ENCODE peak calls at places on chromosomes 13 and 19, in eight cellular contexts. One of them, this sample, is unnamed.

GRCh38 chr19:8135946-8136618 is 13.3 kb downstream of the FBN3 start:
- DNase-seq in body of pancreas: no peak
- DNase-seq in cardiac muscle cell: no peak
- DNase-seq in endothelial cell: no peak
- DNase-seq in activated T-cell treated with anti-CD3 and anti-CD28 coated beads, Interleukin-2, amount 50 U/mL, for 72 hours: no peak
- DNase-seq in neural progenitor cell: no peak
- DNase-seq in effector CD4-positive, alpha-beta T cell: no peak
- DNase-seq in WTC11: no peak
- DNase-seq in this sample: no peak

GRCh38 chr19:22602631-22603272 is 31.4 kb upstream of the ZNF492 start:
- DNase-seq in body of pancreas: no peak
- DNase-seq in cardiac muscle cell: no peak
- DNase-seq in endothelial cell: no peak
- DNase-seq in activated T-cell treated with anti-CD3 and anti-CD28 coated beads, Interleukin-2, amount 50 U/mL, for 72 hours: no peak
- DNase-seq in neural progenitor cell: no peak
- DNase-seq in effector CD4-positive, alpha-beta T cell: no peak
- DNase-seq in WTC11: no peak
- DNase-seq in this sample: no peak

GRCh38 chr13:103523853-103524252 is 457.6 kb upstream of the SLC10A2 start:
- DNase-seq in body of pancreas: no peak
- DNase-seq in cardiac muscle cell: no peak
- DNase-seq in endothelial cell: no peak
- DNase-seq in activated T-cell treated with anti-CD3 and anti-CD28 coated beads, Interleukin-2, amount 50 U/mL, for 72 hours: no peak
- DNase-seq in neural progenitor cell: peak
- DNase-seq in effector CD4-positive, alpha-beta T cell: no peak
- DNase-seq in WTC11: no peak
- DNase-seq in this sample: no peak

GRCh38 chr19:38289955-38290354 is 14.1 kb upstream of the C19orf33 start:
- DNase-seq in body of pancreas: no peak
- DNase-seq in cardiac muscle cell: no peak
- DNase-seq in endothelial cell: no peak
- DNase-seq in activated T-cell treated with anti-CD3 and anti-CD28 coated beads, Interleukin-2, amount 50 U/mL, for 72 hours: no peak
- DNase-seq in neural progenitor cell: no peak
- DNase-seq in effector CD4-positive, alpha-beta T cell: no peak
- DNase-seq in WTC11: no peak
- DNase-seq in this sample: no peak

GRCh38 chr13:30818323-30818960 is 83.1 kb downstream of the ALOX5AP start:
- DNase-seq in body of pancreas: no peak
- DNase-seq in cardiac muscle cell: peak
- DNase-seq in endothelial cell: no peak
- DNase-seq in activated T-cell treated with anti-CD3 and anti-CD28 coated beads, Interleukin-2, amount 50 U/mL, for 72 hours: no peak
- DNase-seq in neural progenitor cell: no peak
- DNase-seq in effector CD4-positive, alpha-beta T cell: no peak
- DNase-seq in WTC11: no peak
- DNase-seq in this sample: no peak

GRCh38 chr19:19653597-19654147 is 9.8 kb downstream of the ATP13A1 start:
- DNase-seq in body of pancreas: no peak
- DNase-seq in cardiac muscle cell: no peak
- DNase-seq in endothelial cell: no peak
- DNase-seq in activated T-cell treated with anti-CD3 and anti-CD28 coated beads, Interleukin-2, amount 50 U/mL, for 72 hours: no peak
- DNase-seq in neural progenitor cell: no peak
- DNase-seq in effector CD4-positive, alpha-beta T cell: no peak
- DNase-seq in WTC11: no peak
- DNase-seq in this sample: no peak

GRCh38 chr19:3159565-3159964 is 19.0 kb upstream of the S1PR4 start:
- DNase-seq in body of pancreas: no peak
- DNase-seq in cardiac muscle cell: no peak
- DNase-seq in endothelial cell: no peak
- DNase-seq in activated T-cell treated with anti-CD3 and anti-CD28 coated beads, Interleukin-2, amount 50 U/mL, for 72 hours: no peak
- DNase-seq in neural progenitor cell: no peak
- DNase-seq in effector CD4-positive, alpha-beta T cell: no peak
- DNase-seq in WTC11: no peak
- DNase-seq in this sample: no peak

GRCh38 chr13:42814868-42815267 is 33.5 kb downstream of the FAM216B start:
- DNase-seq in body of pancreas: no peak
- DNase-seq in cardiac muscle cell: peak
- DNase-seq in endothelial cell: no peak
- DNase-seq in activated T-cell treated with anti-CD3 and anti-CD28 coated beads, Interleukin-2, amount 50 U/mL, for 72 hours: no peak
- DNase-seq in neural progenitor cell: no peak
- DNase-seq in effector CD4-positive, alpha-beta T cell: no peak
- DNase-seq in WTC11: no peak
- DNase-seq in this sample: no peak

GRCh38 chr13:71820699-71821098 is 46.3 kb downstream of the DACH1 start:
- DNase-seq in body of pancreas: no peak
- DNase-seq in cardiac muscle cell: no peak
- DNase-seq in endothelial cell: no peak
- DNase-seq in activated T-cell treated with anti-CD3 and anti-CD28 coated beads, Interleukin-2, amount 50 U/mL, for 72 hours: no peak
- DNase-seq in neural progenitor cell: no peak
- DNase-seq in effector CD4-positive, alpha-beta T cell: no peak
- DNase-seq in WTC11: no peak
- DNase-seq in this sample: no peak

GRCh38 chr19:44278181-44278690 is 18.6 kb downstream of the ZNF233 start:
- DNase-seq in body of pancreas: no peak
- DNase-seq in cardiac muscle cell: no peak
- DNase-seq in endothelial cell: no peak
- DNase-seq in activated T-cell treated with anti-CD3 and anti-CD28 coated beads, Interleukin-2, amount 50 U/mL, for 72 hours: no peak
- DNase-seq in neural progenitor cell: no peak
- DNase-seq in effector CD4-positive, alpha-beta T cell: no peak
- DNase-seq in WTC11: no peak
- DNase-seq in this sample: no peak

GRCh38 chr19:18414504-18415176 is 4.6 kb upstream of the SSBP4 start:
- DNase-seq in body of pancreas: no peak
- DNase-seq in cardiac muscle cell: peak
- DNase-seq in endothelial cell: no peak
- DNase-seq in activated T-cell treated with anti-CD3 and anti-CD28 coated beads, Interleukin-2, amount 50 U/mL, for 72 hours: no peak
- DNase-seq in neural progenitor cell: peak
- DNase-seq in effector CD4-positive, alpha-beta T cell: no peak
- DNase-seq in WTC11: no peak
- DNase-seq in this sample: no peak

GRCh38 chr13:51910508-51910907 is 48.7 kb downstream of the CCDC70 start:
- DNase-seq in body of pancreas: no peak
- DNase-seq in cardiac muscle cell: no peak
- DNase-seq in endothelial cell: no peak
- DNase-seq in activated T-cell treated with anti-CD3 and anti-CD28 coated beads, Interleukin-2, amount 50 U/mL, for 72 hours: no peak
- DNase-seq in neural progenitor cell: no peak
- DNase-seq in effector CD4-positive, alpha-beta T cell: no peak
- DNase-seq in WTC11: no peak
- DNase-seq in this sample: no peak

GRCh38 chr13:33723772-33724435 is 94.0 kb upstream of the RFC3 start:
- DNase-seq in body of pancreas: peak
- DNase-seq in cardiac muscle cell: peak
- DNase-seq in endothelial cell: peak
- DNase-seq in activated T-cell treated with anti-CD3 and anti-CD28 coated beads, Interleukin-2, amount 50 U/mL, for 72 hours: peak
- DNase-seq in neural progenitor cell: peak
- DNase-seq in effector CD4-positive, alpha-beta T cell: peak
- DNase-seq in WTC11: peak
- DNase-seq in this sample: peak

GRCh38 chr13:66657165-66657895 is 572.8 kb downstream of the PCDH9 start:
- DNase-seq in body of pancreas: peak
- DNase-seq in cardiac muscle cell: peak
- DNase-seq in endothelial cell: no peak
- DNase-seq in activated T-cell treated with anti-CD3 and anti-CD28 coated beads, Interleukin-2, amount 50 U/mL, for 72 hours: no peak
- DNase-seq in neural progenitor cell: peak
- DNase-seq in effector CD4-positive, alpha-beta T cell: no peak
- DNase-seq in WTC11: no peak
- DNase-seq in this sample: no peak

GRCh38 chr19:18112989-18113478 is 15.5 kb downstream of the MAST3 start:
- DNase-seq in body of pancreas: peak
- DNase-seq in cardiac muscle cell: peak
- DNase-seq in endothelial cell: peak
- DNase-seq in activated T-cell treated with anti-CD3 and anti-CD28 coated beads, Interleukin-2, amount 50 U/mL, for 72 hours: peak
- DNase-seq in neural progenitor cell: peak
- DNase-seq in effector CD4-positive, alpha-beta T cell: peak
- DNase-seq in WTC11: peak
- DNase-seq in this sample: peak

GRCh38 chr13:72963762-72964161 is 95.0 kb upstream of the KLF5 start:
- DNase-seq in body of pancreas: no peak
- DNase-seq in cardiac muscle cell: no peak
- DNase-seq in endothelial cell: no peak
- DNase-seq in activated T-cell treated with anti-CD3 and anti-CD28 coated beads, Interleukin-2, amount 50 U/mL, for 72 hours: no peak
- DNase-seq in neural progenitor cell: no peak
- DNase-seq in effector CD4-positive, alpha-beta T cell: no peak
- DNase-seq in WTC11: no peak
- DNase-seq in this sample: no peak

GRCh38 chr13:112469071-112469745 is 93.1 kb downstream of the SPACA7 start:
- DNase-seq in body of pancreas: no peak
- DNase-seq in cardiac muscle cell: no peak
- DNase-seq in endothelial cell: no peak
- DNase-seq in activated T-cell treated with anti-CD3 and anti-CD28 coated beads, Interleukin-2, amount 50 U/mL, for 72 hours: no peak
- DNase-seq in neural progenitor cell: no peak
- DNase-seq in effector CD4-positive, alpha-beta T cell: no peak
- DNase-seq in WTC11: no peak
- DNase-seq in this sample: no peak

GRCh38 chr13:40221131-40221459 is 445.3 kb downstream of the FOXO1 start:
- DNase-seq in body of pancreas: no peak
- DNase-seq in cardiac muscle cell: no peak
- DNase-seq in endothelial cell: no peak
- DNase-seq in activated T-cell treated with anti-CD3 and anti-CD28 coated beads, Interleukin-2, amount 50 U/mL, for 72 hours: no peak
- DNase-seq in neural progenitor cell: no peak
- DNase-seq in effector CD4-positive, alpha-beta T cell: no peak
- DNase-seq in WTC11: no peak
- DNase-seq in this sample: no peak

GRCh38 chr19:1265611-1266115 is 3.5 kb upstream of the CIRBP start:
- DNase-seq in body of pancreas: no peak
- DNase-seq in cardiac muscle cell: peak
- DNase-seq in endothelial cell: no peak
- DNase-seq in activated T-cell treated with anti-CD3 and anti-CD28 coated beads, Interleukin-2, amount 50 U/mL, for 72 hours: peak
- DNase-seq in neural progenitor cell: no peak
- DNase-seq in effector CD4-positive, alpha-beta T cell: no peak
- DNase-seq in WTC11: no peak
- DNase-seq in this sample: no peak

GRCh38 chr19:2014731-2015610 is 543 bp downstream of the BTBD2 start:
- DNase-seq in body of pancreas: no peak
- DNase-seq in cardiac muscle cell: peak
- DNase-seq in endothelial cell: no peak
- DNase-seq in activated T-cell treated with anti-CD3 and anti-CD28 coated beads, Interleukin-2, amount 50 U/mL, for 72 hours: peak
- DNase-seq in neural progenitor cell: peak
- DNase-seq in effector CD4-positive, alpha-beta T cell: no peak
- DNase-seq in WTC11: peak
- DNase-seq in this sample: peak

GRCh38 chr19:21891086-21891485 is 55.1 kb upstream of the ZNF43 start:
- DNase-seq in body of pancreas: no peak
- DNase-seq in cardiac muscle cell: no peak
- DNase-seq in endothelial cell: no peak
- DNase-seq in activated T-cell treated with anti-CD3 and anti-CD28 coated beads, Interleukin-2, amount 50 U/mL, for 72 hours: no peak
- DNase-seq in neural progenitor cell: no peak
- DNase-seq in effector CD4-positive, alpha-beta T cell: no peak
- DNase-seq in WTC11: no peak
- DNase-seq in this sample: no peak

GRCh38 chr13:77040835-77041234 is 13.9 kb upstream of the FBXL3 start:
- DNase-seq in body of pancreas: no peak
- DNase-seq in cardiac muscle cell: no peak
- DNase-seq in endothelial cell: no peak
- DNase-seq in activated T-cell treated with anti-CD3 and anti-CD28 coated beads, Interleukin-2, amount 50 U/mL, for 72 hours: no peak
- DNase-seq in neural progenitor cell: no peak
- DNase-seq in effector CD4-positive, alpha-beta T cell: no peak
- DNase-seq in WTC11: no peak
- DNase-seq in this sample: no peak

GRCh38 chr13:77892491-77892890 is 26.1 kb downstream of the EDNRB start:
- DNase-seq in body of pancreas: no peak
- DNase-seq in cardiac muscle cell: no peak
- DNase-seq in endothelial cell: no peak
- DNase-seq in activated T-cell treated with anti-CD3 and anti-CD28 coated beads, Interleukin-2, amount 50 U/mL, for 72 hours: no peak
- DNase-seq in neural progenitor cell: no peak
- DNase-seq in effector CD4-positive, alpha-beta T cell: no peak
- DNase-seq in WTC11: no peak
- DNase-seq in this sample: no peak

GRCh38 chr19:17424743-17425365 is 5.0 kb downstream of the MVB12A start:
- DNase-seq in body of pancreas: no peak
- DNase-seq in cardiac muscle cell: peak
- DNase-seq in endothelial cell: peak
- DNase-seq in activated T-cell treated with anti-CD3 and anti-CD28 coated beads, Interleukin-2, amount 50 U/mL, for 72 hours: peak
- DNase-seq in neural progenitor cell: peak
- DNase-seq in effector CD4-positive, alpha-beta T cell: no peak
- DNase-seq in WTC11: peak
- DNase-seq in this sample: peak

GRCh38 chr19:4979211-4979807 is 10.4 kb downstream of the KDM4B start:
- DNase-seq in body of pancreas: no peak
- DNase-seq in cardiac muscle cell: no peak
- DNase-seq in endothelial cell: no peak
- DNase-seq in activated T-cell treated with anti-CD3 and anti-CD28 coated beads, Interleukin-2, amount 50 U/mL, for 72 hours: no peak
- DNase-seq in neural progenitor cell: no peak
- DNase-seq in effector CD4-positive, alpha-beta T cell: no peak
- DNase-seq in WTC11: no peak
- DNase-seq in this sample: no peak

GRCh38 chr19:14954071-14954655 is 12.9 kb downstream of the OR7C2 start:
- DNase-seq in body of pancreas: no peak
- DNase-seq in cardiac muscle cell: no peak
- DNase-seq in endothelial cell: no peak
- DNase-seq in activated T-cell treated with anti-CD3 and anti-CD28 coated beads, Interleukin-2, amount 50 U/mL, for 72 hours: no peak
- DNase-seq in neural progenitor cell: no peak
- DNase-seq in effector CD4-positive, alpha-beta T cell: no peak
- DNase-seq in WTC11: peak
- DNase-seq in this sample: no peak

GRCh38 chr13:109815651-109816050 is 29.3 kb upstream of the IRS2 start:
- DNase-seq in body of pancreas: no peak
- DNase-seq in cardiac muscle cell: no peak
- DNase-seq in endothelial cell: no peak
- DNase-seq in activated T-cell treated with anti-CD3 and anti-CD28 coated beads, Interleukin-2, amount 50 U/mL, for 72 hours: no peak
- DNase-seq in neural progenitor cell: no peak
- DNase-seq in effector CD4-positive, alpha-beta T cell: no peak
- DNase-seq in WTC11: no peak
- DNase-seq in this sample: no peak

GRCh38 chr13:38957794-38958592 is 32.6 kb downstream of the STOML3 start:
- DNase-seq in body of pancreas: no peak
- DNase-seq in cardiac muscle cell: no peak
- DNase-seq in endothelial cell: no peak
- DNase-seq in activated T-cell treated with anti-CD3 and anti-CD28 coated beads, Interleukin-2, amount 50 U/mL, for 72 hours: no peak
- DNase-seq in neural progenitor cell: no peak
- DNase-seq in effector CD4-positive, alpha-beta T cell: no peak
- DNase-seq in WTC11: no peak
- DNase-seq in this sample: no peak

GRCh38 chr13:100102042-100102441 is 13.1 kb downstream of the PCCA start:
- DNase-seq in body of pancreas: no peak
- DNase-seq in cardiac muscle cell: peak
- DNase-seq in endothelial cell: no peak
- DNase-seq in activated T-cell treated with anti-CD3 and anti-CD28 coated beads, Interleukin-2, amount 50 U/mL, for 72 hours: no peak
- DNase-seq in neural progenitor cell: no peak
- DNase-seq in effector CD4-positive, alpha-beta T cell: no peak
- DNase-seq in WTC11: no peak
- DNase-seq in this sample: no peak

This sample was measured in neuronal stem cell.